ENCODE peak calls at places on chromosomes 5 and 9, in seven cellular contexts. Y, M, T, V, H, S and R are unnamed samples.
A peak's percentile ranks its signal among the peaks of the same experiment; 100 is the strongest.

GRCh38 chr9:556675-557074 is 284.8 kb upstream of the DMRT1 start:
- DNase-seq in T (no peak), Y (no peak), S (no peak), H (no peak), M (no peak), V (no peak), R (no peak)

GRCh38 chr9:95055851-95056551 is 261.5 kb downstream of the FANCC start:
- DNase-seq in Y (no peak), V (peak; percentile 23), M (no peak), H (no peak), S (no peak), T (no peak), R (no peak)

GRCh38 chr5:5551499-5551898 is 129.0 kb downstream of the ICE1 start:
- DNase-seq in Y (no peak), M (no peak), T (no peak), H (no peak), V (no peak), S (no peak), R (no peak)

GRCh38 chr5:72955143-72955767 is 586 bp upstream of the FCHO2 start:
- DNase-seq in S (peak; percentile 92), T (peak; percentile 2), H (peak; percentile 38), Y (no peak), V (no peak), M (no peak), R (no peak)

GRCh38 chr5:95845401-95845800 is 22.9 kb upstream of the GLRX start:
- DNase-seq in M (no peak), T (no peak), H (no peak), S (no peak), V (no peak), Y (no peak), R (no peak)

GRCh38 chr9:114282104-114282485 is 40.8 kb upstream of the ORM1 start:
- DNase-seq in V (no peak), H (peak; percentile 11), M (no peak), T (no peak), S (no peak), Y (no peak), R (no peak)

GRCh38 chr5:115354246-115354645 is 57.8 kb upstream of the CCDC112 start:
- DNase-seq in H (no peak), V (no peak), M (no peak), T (no peak), Y (no peak), S (no peak), R (no peak)

GRCh38 chr9:108836319-108836718 is 19.5 kb downstream of the ACTL7B start:
- DNase-seq in Y (no peak), V (no peak), H (no peak), T (no peak), S (no peak), M (no peak), R (no peak)

GRCh38 chr9:129139233-129139992 is 28.2 kb downstream of the PTPA start:
- DNase-seq in T (peak; percentile 46), H (peak; percentile 51), V (peak; percentile 90), S (peak; percentile 80), M (peak; percentile 88), Y (peak; percentile 92), R (peak; percentile 8)

GRCh38 chr9:92467511-92467910 is 14.8 kb downstream of the ASPN start:
- DNase-seq in V (no peak), H (no peak), Y (no peak), S (no peak), T (no peak), M (no peak), R (no peak)

GRCh38 chr9:90815183-90815943 is 13.7 kb downstream of the SYK start:
- DNase-seq in S (peak; percentile 64), H (no peak), V (peak; percentile 21), M (no peak), Y (peak; percentile 79), T (no peak), R (no peak)

GRCh38 chr9:126754436-126755324 is 50.2 kb upstream of the ZBTB43 start:
- DNase-seq in V (no peak), S (no peak), H (no peak), M (no peak), Y (no peak), T (no peak), R (no peak)

GRCh38 chr9:99778308-99778707 is 43.4 kb upstream of the NR4A3 start:
- DNase-seq in M (no peak), Y (peak; percentile 88), H (no peak), T (no peak), V (no peak), S (no peak), R (no peak)

GRCh38 chr5:67211926-67212325 is 15.3 kb upstream of the CD180 start:
- DNase-seq in S (no peak), Y (peak; percentile 66), H (no peak), M (no peak), V (peak; percentile 42), T (no peak), R (no peak)

GRCh38 chr5:39076757-39077475 is 2.7 kb upstream of the RICTOR start:
- DNase-seq in V (peak; percentile 36), Y (peak; percentile 54), H (no peak), M (no peak), T (no peak), S (no peak), R (no peak)

GRCh38 chr5:86974910-86975309 is 292.8 kb upstream of the RASA1 start:
- DNase-seq in M (no peak), H (no peak), Y (no peak), T (no peak), V (no peak), S (no peak), R (no peak)

GRCh38 chr9:73199448-73199847 is 47.8 kb downstream of the ANXA1 start:
- DNase-seq in Y (no peak), S (no peak), T (no peak), M (no peak), V (no peak), H (no peak), R (no peak)

GRCh38 chr5:172640822-172641358 is at the start of gene NEURL1B:
- DNase-seq in T (no peak), S (peak; percentile 90), Y (peak; percentile 60), V (peak; percentile 46), M (peak; percentile 62), H (no peak), R (peak; percentile 85)

GRCh38 chr9:38761999-38762398 is 42.1 kb upstream of the FAM240B start:
- DNase-seq in T (no peak), V (no peak), M (no peak), Y (no peak), S (no peak), H (no peak), R (no peak)

GRCh38 chr5:72108200-72109050 is 1.1 kb downstream of the MAP1B start:
- DNase-seq in V (peak; percentile 70), M (peak; percentile 59), T (no peak), S (peak; percentile 86), Y (peak; percentile 72), H (no peak), R (peak; percentile 66)

GRCh38 chr9:95495529-95495928 is 21.2 kb downstream of the PTCH1 start:
- DNase-seq in Y (no peak), V (no peak), S (no peak), T (no peak), M (no peak), H (no peak), R (no peak)